ENCODE peak calls at places on chromosomes 11 and 22, in ten cellular contexts. I, J, A, K, L, V, W, U, C and F are unnamed samples.

GRCh38 chr11:109037856-109038780 is 373.2 kb downstream of the DDX10 start:
- DNase-seq in C (no peak), V (no peak), L (no peak), U (no peak), J (no peak), A (no peak), K (no peak), W (peak; percentile 83), I (no peak), F (peak; percentile 10)

GRCh38 chr11:16883179-16883578 is 131.0 kb downstream of the PLEKHA7 start:
- DNase-seq in V (no peak), K (peak; percentile 51), U (no peak), C (no peak), A (no peak), L (no peak), J (no peak), W (no peak), I (no peak), F (no peak)

GRCh38 chr11:121254756-121255155 is 37.8 kb upstream of the SC5D start:
- DNase-seq in L (no peak), C (no peak), V (no peak), U (no peak), J (no peak), W (no peak), K (no peak), I (no peak), A (no peak), F (no peak)

GRCh38 chr11:118714816-118715215 is 35.4 kb upstream of the TREH start:
- DNase-seq in C (no peak), I (no peak), K (no peak), W (no peak), V (no peak), J (no peak), U (no peak), A (no peak), L (no peak), F (no peak)

GRCh38 chr11:44774131-44774530 is 47.4 kb downstream of the TSPAN18 start:
- DNase-seq in A (no peak), K (no peak), I (no peak), L (no peak), W (no peak), C (peak; percentile 78), V (peak; percentile 84), U (peak; percentile 74), J (no peak), F (no peak)

GRCh38 chr22:29992341-29993275 is 87.7 kb upstream of the HORMAD2 start:
- DNase-seq in K (no peak), J (no peak), V (no peak), U (no peak), C (no peak), A (no peak), I (no peak), L (no peak), W (no peak), F (no peak)

GRCh38 chr22:27613099-27614089 is 188.2 kb downstream of the MN1 start:
- DNase-seq in C (no peak), K (no peak), W (no peak), U (no peak), J (no peak), L (no peak), V (no peak), A (no peak), I (peak; percentile 10), F (no peak)

GRCh38 chr11:70523384-70524095 is 125.2 kb downstream of the CTTN start:
- DNase-seq in L (no peak), J (no peak), K (no peak), A (no peak), C (no peak), I (peak; percentile 24), U (no peak), W (no peak), V (no peak), F (no peak)

GRCh38 chr11:57974132-57974531 is 49.5 kb upstream of the OR9Q1 start:
- DNase-seq in J (no peak), V (no peak), W (no peak), U (no peak), I (no peak), A (no peak), C (no peak), K (no peak), L (no peak), F (no peak)

GRCh38 chr11:48077251-48077650 is 96.9 kb downstream of the PTPRJ start:
- DNase-seq in W (no peak), A (no peak), J (no peak), U (no peak), I (no peak), L (no peak), K (no peak), V (no peak), C (no peak), F (no peak)

GRCh38 chr22:49737101-49737551 is 90.5 kb downstream of the BRD1 start:
- DNase-seq in L (no peak), I (no peak), J (no peak), U (no peak), A (no peak), K (no peak), C (no peak), W (no peak), V (no peak), F (no peak)

GRCh38 chr22:17980638-17981051 is 43.7 kb downstream of the MICAL3 start:
- DNase-seq in L (peak; percentile 56), J (no peak), C (peak; percentile 77), W (no peak), I (peak; percentile 50), V (peak; percentile 63), K (no peak), U (no peak), A (peak; percentile 43), F (no peak)

GRCh38 chr11:16528639-16529038 is 172.3 kb upstream of the SOX6 start:
- DNase-seq in V (no peak), C (no peak), K (no peak), W (no peak), J (no peak), L (no peak), A (no peak), U (no peak), I (no peak), F (no peak)

GRCh38 chr22:39128508-39128907 is 24.0 kb downstream of the CBX7 start:
- DNase-seq in L (no peak), I (no peak), A (no peak), C (peak; percentile 7), W (no peak), V (no peak), J (no peak), U (no peak), K (no peak), F (no peak)

GRCh38 chr11:9868641-9869040 is 204.8 kb downstream of the SWAP70 start:
- DNase-seq in U (no peak), W (no peak), C (no peak), J (peak; percentile 26), I (no peak), K (peak; percentile 16), V (no peak), L (no peak), A (no peak), F (no peak)

GRCh38 chr11:118953265-118953664 is 2.8 kb upstream of the UPK2 start:
- DNase-seq in I (peak; percentile 80), L (peak; percentile 74), W (peak; percentile 43), V (peak; percentile 58), A (no peak), J (peak; percentile 99), C (peak; percentile 64), U (peak; percentile 73), K (peak; percentile 40), F (peak; percentile 76)

GRCh38 chr11:68889948-68890446 is 13.6 kb downstream of the MRPL21 start:
- DNase-seq in C (peak; percentile 54), J (no peak), K (no peak), V (no peak), I (peak; percentile 59), A (no peak), W (peak; percentile 90), U (no peak), L (no peak), F (no peak)

GRCh38 chr11:116173946-116174911 is 598.6 kb downstream of the BUD13 start:
- DNase-seq in J (no peak), W (no peak), K (peak; percentile 38), V (no peak), C (peak; percentile 80), U (no peak), L (no peak), I (no peak), A (no peak), F (no peak)

GRCh38 chr11:111918390-111919256 is at the start of gene C11orf52:
- DNase-seq in C (no peak), L (no peak), V (peak; percentile 96), U (no peak), A (no peak), W (no peak), K (peak; percentile 98), J (peak; percentile 94), I (no peak), F (no peak)

GRCh38 chr11:127130321-127130720 is 129.8 kb upstream of the KIRREL3 start:
- DNase-seq in I (no peak), J (no peak), K (no peak), A (no peak), U (no peak), L (no peak), V (no peak), C (no peak), W (no peak), F (no peak)